ENCODE peak calls at places on chromosomes 7 and 10, in five cellular contexts. One of them, this sample, is unnamed.

GRCh38 chr10:79937661-79938226 is 11.2 kb downstream of the SFTPD start:
- DNase-seq in neural crest cell: no peak
- DNase-seq in DND-41: no peak
- DNase-seq in K562: no peak
- DNase-seq in uterus: no peak
- DNase-seq in this sample: no peak

GRCh38 chr7:12884856-12885440 is 197.5 kb downstream of the ARL4A start:
- DNase-seq in neural crest cell: no peak
- DNase-seq in DND-41: no peak
- DNase-seq in K562: no peak
- DNase-seq in uterus: no peak
- DNase-seq in this sample: no peak

GRCh38 chr7:51589111-51589510 is 272.5 kb upstream of the COBL start:
- DNase-seq in neural crest cell: no peak
- DNase-seq in DND-41: no peak
- DNase-seq in K562: no peak
- DNase-seq in uterus: no peak
- DNase-seq in this sample: no peak

GRCh38 chr10:110684800-110685446 is 40.8 kb downstream of the RBM20 start:
- DNase-seq in neural crest cell: no peak
- DNase-seq in DND-41: no peak
- DNase-seq in K562: no peak
- DNase-seq in uterus: no peak
- DNase-seq in this sample: no peak

GRCh38 chr10:62790571-62790970 is 13.9 kb upstream of the ADO start:
- DNase-seq in neural crest cell: no peak
- DNase-seq in DND-41: no peak
- DNase-seq in K562: no peak
- DNase-seq in uterus: no peak
- DNase-seq in this sample: no peak

GRCh38 chr7:27745064-27745583 is 5.2 kb downstream of the TAX1BP1 start:
- DNase-seq in neural crest cell: peak; percentile 14
- DNase-seq in DND-41: no peak
- DNase-seq in K562: no peak
- DNase-seq in uterus: no peak
- DNase-seq in this sample: no peak

GRCh38 chr10:125538947-125539649 is 143.9 kb downstream of the TEX36 start:
- DNase-seq in neural crest cell: no peak
- DNase-seq in DND-41: no peak
- DNase-seq in K562: no peak
- DNase-seq in uterus: no peak
- DNase-seq in this sample: peak; percentile 79

GRCh38 chr7:82511542-82511941 is 68.0 kb upstream of the CACNA2D1 start:
- DNase-seq in neural crest cell: no peak
- DNase-seq in DND-41: no peak
- DNase-seq in K562: no peak
- DNase-seq in uterus: no peak
- DNase-seq in this sample: no peak

GRCh38 chr10:201328-201771 is 66.1 kb downstream of the ZMYND11 start:
- DNase-seq in neural crest cell: no peak
- DNase-seq in DND-41: no peak
- DNase-seq in K562: no peak
- DNase-seq in uterus: no peak
- DNase-seq in this sample: no peak

GRCh38 chr7:24952464-24952863 is 27.5 kb downstream of the OSBPL3 start:
- DNase-seq in neural crest cell: no peak
- DNase-seq in DND-41: no peak
- DNase-seq in K562: no peak
- DNase-seq in uterus: no peak
- DNase-seq in this sample: no peak

GRCh38 chr10:48511066-48511854 is 93.6 kb downstream of the ARHGAP22 start:
- DNase-seq in neural crest cell: no peak
- DNase-seq in DND-41: no peak
- DNase-seq in K562: no peak
- DNase-seq in uterus: no peak
- DNase-seq in this sample: no peak

GRCh38 chr7:117401293-117402002 is 25.8 kb downstream of the ASZ1 start:
- DNase-seq in neural crest cell: no peak
- DNase-seq in DND-41: no peak
- DNase-seq in K562: peak; percentile 45
- DNase-seq in uterus: no peak
- DNase-seq in this sample: no peak

GRCh38 chr10:102393411-102394078 is 2.0 kb upstream of the NFKB2 start:
- DNase-seq in neural crest cell: no peak
- DNase-seq in DND-41: no peak
- DNase-seq in K562: no peak
- DNase-seq in uterus: no peak
- DNase-seq in this sample: no peak
- TF ChIP-seq CTCF in neural crest cell: no peak
- TF ChIP-seq CTCF in DND-41: peak; percentile 85
- TF ChIP-seq CTCF in K562: peak; percentile 82
- TF ChIP-seq CTCF in uterus: no peak
- TF ChIP-seq CTCF in this sample: no peak

GRCh38 chr7:20197837-20198236 is 19.3 kb downstream of the MACC1 start:
- DNase-seq in neural crest cell: no peak
- DNase-seq in DND-41: no peak
- DNase-seq in K562: peak; percentile 39
- DNase-seq in uterus: no peak
- DNase-seq in this sample: no peak
- TF ChIP-seq CTCF in neural crest cell: peak; percentile 48
- TF ChIP-seq CTCF in DND-41: peak; percentile 31
- TF ChIP-seq CTCF in K562: peak; percentile 50
- TF ChIP-seq CTCF in uterus: no peak
- TF ChIP-seq CTCF in this sample: no peak

GRCh38 chr10:119538632-119539358 is 3.7 kb downstream of the RGS10 start:
- DNase-seq in neural crest cell: no peak
- DNase-seq in DND-41: peak; percentile 40
- DNase-seq in K562: peak; percentile 33
- DNase-seq in uterus: no peak
- DNase-seq in this sample: no peak
- TF ChIP-seq CTCF in neural crest cell: no peak
- TF ChIP-seq CTCF in DND-41: peak; percentile 44
- TF ChIP-seq CTCF in K562: peak; percentile 21
- TF ChIP-seq CTCF in uterus: no peak
- TF ChIP-seq CTCF in this sample: no peak

DNA sequence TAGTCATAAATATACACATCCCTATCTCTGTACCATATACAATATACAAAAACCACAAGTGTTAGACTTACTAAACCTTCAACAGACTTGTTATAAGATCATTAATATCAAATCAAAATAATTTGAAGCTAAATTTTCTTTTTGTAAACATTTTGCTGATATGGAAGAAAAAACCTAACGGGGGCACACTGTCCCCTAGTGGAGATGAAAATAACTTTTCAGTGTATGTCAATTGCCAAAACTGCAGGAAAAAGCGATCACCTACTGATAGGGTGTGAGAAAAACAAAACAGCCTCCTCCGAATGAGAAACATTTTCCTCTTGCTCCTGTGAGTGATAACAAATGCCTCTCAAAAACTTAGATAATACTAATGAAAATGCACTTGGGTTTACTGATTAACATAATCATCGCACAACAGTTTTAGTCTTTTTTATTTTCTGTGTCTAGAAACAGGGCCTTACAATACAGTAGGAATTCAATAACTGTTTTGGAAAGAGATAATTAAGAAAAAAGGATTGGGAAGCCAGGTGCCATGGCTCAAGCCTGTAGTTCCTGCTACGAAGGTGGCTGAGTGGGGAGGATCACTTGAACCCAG is 322.7 kb downstream of the CRPPA start:
- DNase-seq in neural crest cell: no peak
- DNase-seq in DND-41: no peak
- DNase-seq in K562: peak; percentile 28
- DNase-seq in uterus: no peak
- DNase-seq in this sample: no peak
- TF ChIP-seq CTCF in neural crest cell: peak; percentile 66
- TF ChIP-seq CTCF in DND-41: peak; percentile 45
- TF ChIP-seq CTCF in K562: peak; percentile 56
- TF ChIP-seq CTCF in uterus: peak; percentile 27
- TF ChIP-seq CTCF in this sample: no peak

This sample was measured in body of pancreas.